ENCODE peak calls at places on chromosomes 11 and 22, in six cellular contexts. N is retina; Z is naive thymus-derived CD8-positive, alpha-beta T cell; W is activated CD4-positive, alpha-beta T cell treated with anti-CD3 and anti-CD28 coated beads, Interleukin-2, amount 10 ng/mL, durations not matched to agents 7 days and 5 days; Q is IMR-90; B is DND-41. D is an unnamed sample.

GRCh38 chr11:20049231-20049630 is 111.0 kb downstream of the DBX1 start:
- DNase-seq in Z (no peak), B (no peak), Q (no peak), W (no peak), N (no peak), D (no peak)

GRCh38 chr11:120778692-120779490 is 245.0 kb upstream of the TBCEL start:
- DNase-seq in Q (no peak), N (no peak), Z (no peak), B (no peak), W (no peak), D (no peak)

GRCh38 chr11:70779433-70780245 is 381.3 kb downstream of the CTTN start:
- DNase-seq in Z (no peak), W (no peak), N (no peak), B (no peak), Q (no peak), D (no peak)

GRCh38 chr22:22046370-22046769 is 63.8 kb upstream of the TOP3B start:
- DNase-seq in N (no peak), W (no peak), Z (no peak), Q (no peak), B (no peak), D (no peak)

GRCh38 chr11:111335124-111335535 is 36.8 kb downstream of the POU2AF3 start:
- DNase-seq in Z (no peak), Q (no peak), N (no peak), W (no peak), B (no peak), D (no peak)

GRCh38 chr22:41229730-41230398 is 10.9 kb downstream of the CHADL start:
- DNase-seq in W (no peak), Q (no peak), N (no peak), B (no peak), Z (no peak), D (no peak)

GRCh38 chr11:57116654-57117053 is 65.1 kb upstream of the LRRC55 start:
- DNase-seq in N (peak), Z (no peak), B (peak), Q (peak), W (peak), D (peak)

GRCh38 chr22:21631025-21631424 is 1.2 kb upstream of the YDJC start:
- DNase-seq in N (no peak), B (no peak), W (no peak), Z (no peak), Q (no peak), D (no peak)

GRCh38 chr11:110830344-110831141 is 118.3 kb upstream of the ARHGAP20 start:
- DNase-seq in W (no peak), Q (peak), N (no peak), Z (no peak), B (no peak), D (no peak)

GRCh38 chr22:47124451-47124881 is 362.0 kb downstream of the TBC1D22A start:
- DNase-seq in Z (no peak), Q (no peak), B (no peak), N (no peak), W (no peak), D (no peak)

GRCh38 chr11:11856638-11857037 is 14.9 kb downstream of the USP47 start:
- DNase-seq in N (no peak), W (peak), B (peak), Q (no peak), Z (no peak), D (peak)

GRCh38 chr11:45806937-45807791 is 2.2 kb downstream of the SLC35C1 start:
- DNase-seq in Q (no peak), W (no peak), N (no peak), B (no peak), Z (no peak), D (no peak)

GRCh38 chr22:37331811-37332536 is 49.7 kb downstream of the CYTH4 start:
- DNase-seq in W (no peak), N (no peak), Q (peak), Z (no peak), B (no peak), D (no peak)

GRCh38 chr11:108584973-108585372 is 8.6 kb downstream of the EXPH5 start:
- DNase-seq in Z (no peak), B (no peak), Q (no peak), W (no peak), N (no peak), D (no peak)

GRCh38 chr11:21554284-21554683 is 638.6 kb upstream of the ANO5 start:
- DNase-seq in Q (no peak), W (no peak), N (no peak), B (no peak), Z (no peak), D (no peak)

GRCh38 chr11:3106736-3107524 is 49.7 kb upstream of the CARS1 start:
- DNase-seq in Q (no peak), Z (no peak), B (no peak), W (no peak), N (no peak), D (no peak)

GRCh38 chr11:103529217-103529684 is 420.0 kb downstream of the DYNC2H1 start:
- DNase-seq in Z (no peak), N (peak), W (no peak), B (no peak), Q (peak), D (no peak)

GRCh38 chr11:2779981-2780849 is 80.4 kb upstream of the KCNQ1OT1 start:
- DNase-seq in B (no peak), N (peak), W (no peak), Z (peak), Q (no peak), D (no peak)

GRCh38 chr11:118114266-118114665 is 27.5 kb upstream of the SMIM35 start:
- DNase-seq in Q (no peak), B (no peak), N (no peak), W (no peak), Z (no peak), D (no peak)

GRCh38 chr11:78217650-78218541 is 29.2 kb downstream of the USP35 start:
- DNase-seq in N (no peak), B (no peak), Q (no peak), Z (no peak), W (no peak), D (no peak)